ENCODE peak calls at places on chromosomes 7 and 10, in four cellular contexts. N is astrocyte, U is DND-41, C is thoracic aorta. V is an unnamed sample.
A peak's percentile ranks its signal among the peaks of the same experiment; 100 is the strongest.

GRCh38 chr10:28054211-28054888 is 55.5 kb upstream of the ODAD2 start:
- DNase-seq in N (peak; percentile 98), U (no peak), C (no peak), V (no peak)

GRCh38 chr10:118669020-118669766 is 73.7 kb upstream of the PRLHR start:
- DNase-seq in C (no peak), U (no peak), N (peak; percentile 78), V (no peak)

GRCh38 chr7:48295572-48295971 is 124.3 kb downstream of the ABCA13 start:
- DNase-seq in C (no peak), N (no peak), U (no peak), V (no peak)

GRCh38 chr7:8714791-8715190 is 281.4 kb downstream of the NXPH1 start:
- DNase-seq in U (no peak), N (no peak), C (no peak), V (no peak)

GRCh38 chr7:133735222-133735621 is 391.9 kb upstream of the LRGUK start:
- DNase-seq in U (no peak), C (no peak), N (peak; percentile 11), V (no peak)

GRCh38 chr10:71854031-71854430 is 3.0 kb upstream of the PSAP start:
- DNase-seq in N (peak; percentile 46), C (no peak), U (no peak), V (no peak)

GRCh38 chr7:92641921-92642511 is 51.8 kb upstream of the FAM133B start:
- DNase-seq in U (peak; percentile 50), N (peak; percentile 85), C (no peak), V (no peak)

GRCh38 chr7:114784756-114785155 is 137.1 kb upstream of the MDFIC start:
- DNase-seq in C (no peak), U (no peak), N (no peak), V (no peak)

GRCh38 chr10:28496481-28496961 is 36.4 kb upstream of the WAC start:
- DNase-seq in C (no peak), U (no peak), N (no peak), V (no peak)

GRCh38 chr7:112452102-112452888 is 2.0 kb downstream of the IFRD1 start:
- DNase-seq in N (peak; percentile 40), U (no peak), C (peak; percentile 16), V (peak; percentile 26)

GRCh38 chr7:135245226-135245625 is 11.6 kb downstream of the STRA8 start:
- DNase-seq in C (no peak), U (no peak), N (no peak), V (peak; percentile 3)

GRCh38 chr10:4174197-4174596 is 389.2 kb upstream of the KLF6 start:
- DNase-seq in N (no peak), U (peak; percentile 26), C (no peak), V (no peak)

GRCh38 chr7:114048386-114049235 is 129.8 kb upstream of the PPP1R3A start:
- DNase-seq in U (peak; percentile 60), N (peak; percentile 22), C (no peak), V (no peak)

GRCh38 chr10:110820321-110820814 is 51.4 kb upstream of the PDCD4 start:
- DNase-seq in C (no peak), U (no peak), N (peak; percentile 20), V (peak; percentile 90)

GRCh38 chr7:100891555-100891954 is 2.0 kb upstream of the UFSP1 start:
- DNase-seq in U (no peak), N (peak; percentile 27), C (no peak), V (no peak)

GRCh38 chr7:9981950-9982349 is 991.7 kb upstream of the PHF14 start:
- DNase-seq in C (no peak), U (no peak), N (no peak), V (no peak)

GRCh38 chr7:12619461-12620069 is 49.0 kb downstream of the SCIN start:
- DNase-seq in U (no peak), N (no peak), C (no peak), V (no peak)

GRCh38 chr10:102775201-102775972 is 31.6 kb downstream of the WBP1L start:
- DNase-seq in C (peak; percentile 70), N (no peak), U (no peak), V (peak; percentile 94)

GRCh38 chr7:5422324-5423271 is 1.0 kb downstream of the TNRC18 start:
- DNase-seq in U (peak; percentile 26), C (no peak), N (no peak), V (no peak)
- TF ChIP-seq CTCF in U (no peak), C (peak; percentile 16), N (no peak), V (peak; percentile 10)

DNA sequence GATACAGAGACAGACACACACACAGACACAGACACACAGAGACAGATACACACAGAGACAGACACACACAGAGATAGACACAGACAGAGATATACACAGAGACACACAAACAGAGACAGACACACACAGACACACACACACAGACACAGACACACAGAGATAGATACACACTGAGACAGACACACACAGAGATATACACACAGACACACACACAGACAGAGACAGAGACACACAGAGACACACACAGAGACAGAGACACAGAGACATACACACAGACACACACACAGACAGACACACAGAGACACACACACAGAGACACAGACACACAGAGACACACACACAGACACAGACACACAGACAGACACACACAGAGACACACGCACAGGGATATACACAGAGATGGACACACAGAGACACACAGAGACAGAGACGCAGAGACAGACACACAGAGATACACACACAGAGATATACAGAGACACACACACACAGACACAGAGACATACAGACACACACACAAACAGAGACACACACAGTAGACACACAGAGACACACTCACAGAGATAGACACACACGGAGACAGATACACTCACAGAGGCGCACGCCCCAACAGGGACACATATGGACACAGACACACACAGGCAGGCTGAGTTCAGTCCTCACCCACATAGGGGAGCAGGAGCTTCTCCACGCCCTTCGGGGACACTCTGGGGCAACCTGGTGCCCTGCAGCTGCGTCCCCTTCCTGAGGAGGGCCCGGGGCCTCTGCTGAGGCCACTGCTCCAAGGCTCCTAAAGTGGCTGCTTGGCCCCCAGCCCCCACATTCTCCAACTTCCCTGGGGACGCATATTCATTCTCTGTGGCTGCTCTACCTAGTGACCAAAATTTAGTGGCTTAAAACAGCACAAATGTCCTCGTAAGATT is 10.3 kb upstream of the PPP2R2D start:
- DNase-seq in N (no peak), C (no peak), U (no peak), V (no peak)
- H3K9me3 ChIP-seq in N (no peaks in the 10 kb centered on the region), C (no peaks in the 10 kb centered on the region), U (no peaks in the 10 kb centered on the region), V (no peaks in the 10 kb centered on the region)

DNA sequence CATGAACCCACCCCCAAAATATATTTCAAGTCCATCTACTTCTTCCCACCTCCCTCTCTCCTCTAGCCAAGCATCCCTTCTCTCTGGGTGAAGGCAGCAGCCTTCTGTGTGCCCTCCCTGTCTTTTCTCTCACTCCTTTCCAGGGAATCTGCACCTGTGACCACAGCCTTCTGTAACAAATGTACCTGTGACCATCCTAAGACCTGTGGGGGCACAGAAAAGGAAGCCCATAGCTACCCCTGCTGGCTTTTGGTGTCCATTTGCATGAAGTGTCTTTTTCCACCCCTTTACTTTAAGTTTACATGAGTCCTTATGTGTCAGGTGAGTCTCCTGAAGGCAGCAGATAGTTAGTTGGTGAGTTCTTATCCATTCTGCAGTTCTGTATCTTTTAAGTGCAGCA is 2.0 kb upstream of the TBXAS1 start:
- DNase-seq in C (no peak), U (no peak), N (no peak), V (no peak)
- TF ChIP-seq CTCF in C (no peak), U (peak; percentile 30), N (no peak), V (no peak)

GRCh38 chr7:158259141-158259540 is 328.5 kb downstream of the PTPRN2 start:
- DNase-seq in C (no peak), N (no peak), U (no peak), V (no peak)

GRCh38 chr7:158261362-158262235 is 326.0 kb downstream of the PTPRN2 start:
- DNase-seq in C (no peak), U (no peak), N (no peak), V (no peak)

GRCh38 chr7:158262284-158263109 is 325.1 kb downstream of the PTPRN2 start:
- DNase-seq in U (no peak), N (no peak), C (no peak), V (no peak)

GRCh38 chr7:158259671-158260423 is 327.8 kb downstream of the PTPRN2 start:
- DNase-seq in U (no peak), N (no peak), C (no peak), V (no peak)

DNA sequence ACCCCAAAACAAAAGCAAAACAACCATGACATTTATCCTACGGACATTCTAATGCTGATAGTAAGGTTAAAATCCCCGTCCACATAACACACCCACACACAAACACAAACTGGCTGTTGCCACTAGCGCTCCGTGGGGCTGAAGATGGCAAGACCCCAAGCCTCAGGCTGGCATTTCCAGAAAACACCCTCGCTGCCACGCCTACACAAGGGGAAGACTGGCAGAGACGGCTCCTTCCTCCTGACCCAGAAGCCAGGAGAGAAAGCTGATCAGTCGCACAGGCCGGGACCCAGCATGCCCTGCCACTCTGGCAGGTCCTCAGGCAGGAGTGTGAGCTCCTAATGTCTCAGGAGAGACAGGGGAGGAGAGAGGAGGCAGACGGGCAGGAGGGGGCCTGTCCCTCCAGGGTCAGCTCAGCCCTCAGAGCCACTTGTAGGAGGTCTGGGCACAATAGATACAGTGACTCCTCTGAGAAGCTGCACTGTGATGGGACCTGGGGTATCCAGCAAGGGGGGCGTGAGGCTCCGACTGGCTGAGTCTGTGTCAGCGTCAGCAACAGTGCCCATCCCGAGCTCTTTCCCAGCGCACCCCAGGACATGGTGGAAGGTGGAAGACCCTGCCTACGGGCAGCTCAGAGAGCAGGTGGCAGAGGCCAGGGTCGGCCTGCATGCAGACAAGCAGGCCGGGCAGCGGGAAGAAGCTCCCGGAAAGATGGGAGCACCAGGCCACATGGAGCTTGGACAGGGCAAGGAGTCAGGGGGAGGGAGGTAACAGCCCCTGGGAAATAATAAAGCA is 326.9 kb downstream of the PTPRN2 start:
- DNase-seq in U (no peak), N (no peak), C (no peak), V (no peak)
- H3K9me3 ChIP-seq in U (peaks cover 3% of the 10 kb centered on the region), N (peaks cover 38% of the 10 kb centered on the region), C (no peaks in the 10 kb centered on the region), V (no peaks in the 10 kb centered on the region)

GRCh38 chr10:122249303-122249850 is 21.7 kb upstream of the BTBD16 start:
- DNase-seq in N (no peak), C (no peak), U (no peak), V (no peak)

GRCh38 chr10:122245897-122246296 is 25.2 kb upstream of the BTBD16 start:
- DNase-seq in N (no peak), C (no peak), U (no peak), V (no peak)

GRCh38 chr10:122249991-122250750 is 20.9 kb upstream of the BTBD16 start:
- DNase-seq in N (no peak), C (no peak), U (no peak), V (no peak)

GRCh38 chr10:122246830-122247520 is 24.1 kb upstream of the BTBD16 start:
- DNase-seq in N (no peak), C (no peak), U (no peak), V (no peak)

GRCh38 chr10:122248356-122249302 is 22.5 kb upstream of the BTBD16 start:
- DNase-seq in N (no peak), C (no peak), U (no peak), V (no peak)
- TF ChIP-seq CTCF in N (no peak), C (no peak), U (no peak), V (no peak)

GRCh38 chr7:4103352-4104091 is 578.6 kb upstream of the FOXK1 start:
- DNase-seq in N (peak; percentile 64), U (no peak), C (no peak), V (no peak)
- H3K9me3 ChIP-seq in N (no peaks in the 10 kb centered on the region), U (no peaks in the 10 kb centered on the region), C (no peaks in the 10 kb centered on the region), V (no peaks in the 10 kb centered on the region)